ENCODE peak calls at places on chromosome 1, in four cellular contexts. One of them, this sample, is unnamed. For H3K4me1, the result is how much of the 10 kb centered on the place peaks cover.

GRCh38 chr1:222087207-222087920 is 345.5 kb upstream of the DUSP10 start:
- DNase-seq in pancreas: no peak
- DNase-seq in colonic mucosa: no peak
- DNase-seq in transverse colon: no peak
- DNase-seq in this sample: no peak

GRCh38 chr1:197850042-197850441 is 52.4 kb upstream of the C1orf53 start:
- DNase-seq in pancreas: no peak
- DNase-seq in colonic mucosa: no peak
- DNase-seq in transverse colon: no peak
- DNase-seq in this sample: no peak

GRCh38 chr1:12359734-12360133 is 129.9 kb downstream of the VPS13D start:
- DNase-seq in pancreas: no peak
- DNase-seq in colonic mucosa: no peak
- DNase-seq in transverse colon: no peak
- DNase-seq in this sample: no peak

GRCh38 chr1:89516055-89516454 is 8.6 kb upstream of the LRRC8B start:
- DNase-seq in pancreas: no peak
- DNase-seq in colonic mucosa: no peak
- DNase-seq in transverse colon: no peak
- DNase-seq in this sample: no peak

GRCh38 chr1:109892476-109893368 is 17.9 kb upstream of the CSF1 start:
- DNase-seq in pancreas: no peak
- DNase-seq in colonic mucosa: no peak
- DNase-seq in transverse colon: no peak
- DNase-seq in this sample: no peak

GRCh38 chr1:33435096-33435820 is 4.4 kb upstream of the PHC2 start:
- DNase-seq in pancreas: no peak
- DNase-seq in colonic mucosa: no peak
- DNase-seq in transverse colon: no peak
- DNase-seq in this sample: no peak

GRCh38 chr1:53641481-53642214 is 97.3 kb downstream of the GLIS1 start:
- DNase-seq in pancreas: no peak
- DNase-seq in colonic mucosa: no peak
- DNase-seq in transverse colon: no peak
- DNase-seq in this sample: no peak

GRCh38 chr1:16151200-16151708 is 4.6 kb downstream of the EPHA2 start:
- DNase-seq in pancreas: no peak
- DNase-seq in colonic mucosa: no peak
- DNase-seq in transverse colon: no peak
- DNase-seq in this sample: peak

GRCh38 chr1:239706245-239706892 is 320.0 kb downstream of the CHRM3 start:
- DNase-seq in pancreas: no peak
- DNase-seq in colonic mucosa: no peak
- DNase-seq in transverse colon: no peak
- DNase-seq in this sample: no peak

GRCh38 chr1:160046494-160047115 is 14.8 kb upstream of the PIGM start:
- DNase-seq in pancreas: peak
- DNase-seq in colonic mucosa: peak
- DNase-seq in transverse colon: peak
- DNase-seq in this sample: peak

GRCh38 chr1:99680258-99680657 is 34.3 kb downstream of the PALMD start:
- DNase-seq in pancreas: no peak
- DNase-seq in colonic mucosa: no peak
- DNase-seq in transverse colon: no peak
- DNase-seq in this sample: no peak
- H3K4me1 ChIP-seq in pancreas: under half
- H3K4me1 ChIP-seq in colonic mucosa: under half
- H3K4me1 ChIP-seq in transverse colon: under half
- H3K4me1 ChIP-seq in this sample: under half

GRCh38 chr1:162070094-162070748 is 730 bp downstream of the NOS1AP start:
- DNase-seq in pancreas: peak
- DNase-seq in colonic mucosa: peak
- DNase-seq in transverse colon: peak
- DNase-seq in this sample: no peak

GRCh38 chr1:162069334-162070093 is at the start of gene NOS1AP:
- DNase-seq in pancreas: peak
- DNase-seq in colonic mucosa: peak
- DNase-seq in transverse colon: peak
- DNase-seq in this sample: peak

GRCh38 chr1:162072770-162073169 is 3.3 kb downstream of the NOS1AP start:
- DNase-seq in pancreas: no peak
- DNase-seq in colonic mucosa: no peak
- DNase-seq in transverse colon: no peak
- DNase-seq in this sample: no peak

GRCh38 chr1:162074548-162074947 is 5.1 kb downstream of the NOS1AP start:
- DNase-seq in pancreas: no peak
- DNase-seq in colonic mucosa: no peak
- DNase-seq in transverse colon: no peak
- DNase-seq in this sample: no peak

DNA sequence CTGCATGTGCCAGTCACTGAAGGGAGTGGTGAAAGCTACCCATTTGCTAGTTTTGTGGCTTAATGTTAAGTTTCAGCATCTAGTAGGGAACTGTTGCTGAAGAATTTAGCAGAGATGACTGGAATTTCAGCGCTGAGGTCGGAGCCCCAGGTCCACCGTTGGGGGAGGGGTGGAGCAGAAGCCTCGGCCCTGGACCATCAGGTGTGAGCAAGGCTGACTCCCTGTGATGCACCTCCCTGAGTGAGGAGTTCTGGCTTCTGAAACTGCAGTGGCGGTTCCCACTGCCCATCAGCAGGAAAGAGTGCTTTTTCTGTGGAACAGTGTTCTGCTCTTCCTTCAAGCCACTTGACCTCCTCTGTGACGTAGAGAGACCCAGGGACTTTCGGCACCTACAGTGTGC is 1.3 kb downstream of the NOS1AP start:
- DNase-seq in pancreas: peak
- DNase-seq in colonic mucosa: peak
- DNase-seq in transverse colon: peak
- DNase-seq in this sample: no peak
- H3K4me1 ChIP-seq in pancreas: under half
- H3K4me1 ChIP-seq in colonic mucosa: under half
- H3K4me1 ChIP-seq in transverse colon: under half
- H3K4me1 ChIP-seq in this sample: under half

DNA sequence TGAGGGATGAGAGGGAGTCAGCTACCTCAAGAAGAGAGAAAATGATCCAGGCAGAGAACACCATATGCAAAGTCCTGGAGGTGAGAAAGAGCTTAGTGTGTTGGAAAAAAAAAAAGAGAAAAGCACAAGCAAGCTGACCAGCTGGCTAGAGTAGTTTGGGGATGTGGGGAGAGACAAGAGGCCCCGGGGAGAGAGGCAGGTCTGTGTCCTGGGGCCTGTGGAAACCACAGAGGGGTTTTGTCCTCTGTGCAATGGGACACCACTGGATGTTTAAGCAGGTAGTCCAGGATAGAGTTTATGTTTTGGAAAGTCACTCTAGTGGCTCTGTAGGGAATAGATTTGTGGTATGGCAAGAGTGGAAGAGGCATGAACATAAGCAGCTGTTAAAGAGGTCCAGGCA is 14.4 kb upstream of the CHI3L1 start:
- DNase-seq in pancreas: no peak
- DNase-seq in colonic mucosa: no peak
- DNase-seq in transverse colon: no peak
- DNase-seq in this sample: no peak
- H3K4me1 ChIP-seq in pancreas: under half
- H3K4me1 ChIP-seq in colonic mucosa: under half
- H3K4me1 ChIP-seq in transverse colon: under half
- H3K4me1 ChIP-seq in this sample: under half

DNA sequence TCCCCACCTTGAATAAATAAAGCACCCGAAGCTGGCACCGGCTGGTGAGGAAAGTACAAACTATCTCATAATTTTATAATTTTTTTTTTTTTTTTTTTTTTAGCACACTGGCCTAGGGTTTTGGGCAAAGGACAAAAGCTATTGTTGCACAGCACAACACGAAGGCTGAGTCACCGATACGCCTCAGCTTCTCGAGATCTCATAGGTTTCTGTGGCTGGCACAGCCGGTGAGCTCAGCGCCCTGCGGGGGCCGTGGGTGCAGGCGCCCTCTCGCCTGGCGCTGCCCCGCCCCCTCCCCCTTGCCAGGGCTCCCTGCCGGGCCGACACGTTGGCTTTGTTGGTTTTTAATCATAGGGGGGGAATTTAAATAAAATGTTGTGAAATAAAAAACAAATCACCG is 17.2 kb downstream of the CASZ1 start:
- DNase-seq in pancreas: peak
- DNase-seq in colonic mucosa: peak
- DNase-seq in transverse colon: peak
- DNase-seq in this sample: no peak
- H3K4me1 ChIP-seq in pancreas: under half
- H3K4me1 ChIP-seq in colonic mucosa: under half
- H3K4me1 ChIP-seq in transverse colon: under half
- H3K4me1 ChIP-seq in this sample: under half

DNA sequence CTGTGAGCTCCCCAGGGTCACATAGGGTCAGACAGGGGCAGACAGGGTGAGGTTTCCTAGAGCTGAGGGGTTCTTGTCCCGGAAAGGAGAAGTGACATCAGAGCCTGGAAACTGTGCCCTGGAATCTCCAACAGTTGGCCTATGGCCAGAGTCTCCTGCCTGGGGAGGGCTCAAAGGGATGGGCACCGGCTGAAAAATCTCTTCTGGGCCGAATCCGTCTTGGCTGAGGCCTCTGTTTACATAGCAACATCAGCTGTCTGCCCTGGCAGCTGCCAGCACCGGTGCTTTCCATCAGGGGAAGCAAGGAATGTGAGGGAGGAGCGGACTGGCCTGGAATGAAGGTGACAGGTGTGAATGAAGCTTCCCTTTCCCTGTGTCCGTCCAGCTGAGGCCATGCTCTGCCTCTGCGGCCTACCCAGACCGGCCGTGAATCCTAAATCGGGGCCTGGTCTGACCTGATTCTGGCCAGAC is 30.7 kb downstream of the VASH2 start:
- DNase-seq in pancreas: peak
- DNase-seq in colonic mucosa: peak
- DNase-seq in transverse colon: no peak
- DNase-seq in this sample: no peak
- H3K4me1 ChIP-seq in pancreas: under half
- H3K4me1 ChIP-seq in colonic mucosa: under half
- H3K4me1 ChIP-seq in transverse colon: under half
- H3K4me1 ChIP-seq in this sample: under half

DNA sequence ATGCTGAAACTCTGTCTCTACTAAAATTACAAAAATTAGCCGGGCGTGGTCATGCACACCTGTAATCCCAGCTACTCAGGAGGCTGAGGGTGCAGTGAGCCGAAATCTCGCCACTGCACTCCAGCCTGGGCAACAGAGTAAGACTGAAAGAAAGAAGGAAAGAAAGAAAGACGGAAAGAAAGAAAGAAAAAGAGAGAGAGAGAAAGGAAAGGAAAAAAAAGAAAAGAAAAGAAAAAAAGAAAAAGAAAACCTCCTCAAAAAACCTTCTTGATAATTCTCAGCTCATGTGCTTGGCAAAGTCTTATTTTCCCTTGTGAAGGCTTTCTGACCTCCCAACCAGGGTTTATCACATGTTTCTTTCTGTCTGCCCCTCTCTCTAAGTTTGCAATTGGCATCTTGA is 7.3 kb downstream of the NID1 start:
- DNase-seq in pancreas: no peak
- DNase-seq in colonic mucosa: no peak
- DNase-seq in transverse colon: no peak
- DNase-seq in this sample: no peak
- H3K4me1 ChIP-seq in pancreas: under half
- H3K4me1 ChIP-seq in colonic mucosa: under half
- H3K4me1 ChIP-seq in transverse colon: under half
- H3K4me1 ChIP-seq in this sample: under half